ENCODE peak calls at places on chromosome 15, in nine cellular contexts. C, K, N, G, B, T, M, V and H are unnamed samples.

GRCh38 chr15:41254560-41254959 is 23.5 kb downstream of the CHP1 start:
- DNase-seq in T (no peak), V (no peak), B (no peak), G (no peak), K (no peak), N (no peak), M (no peak), C (no peak), H (no peak)

GRCh38 chr15:87620393-87620792 is 636.1 kb downstream of the NTRK3 start:
- DNase-seq in M (no peak), N (no peak), T (no peak), G (no peak), V (no peak), B (no peak), K (no peak), C (no peak), H (no peak)

GRCh38 chr15:85649372-85649771 is 145.4 kb downstream of the KLHL25 start:
- DNase-seq in V (no peak), T (no peak), N (peak), K (peak), M (no peak), C (no peak), G (peak), B (peak), H (no peak)

GRCh38 chr15:66815322-66815721 is 113.3 kb downstream of the SMAD6 start:
- DNase-seq in G (peak), N (no peak), B (peak), V (no peak), T (no peak), C (no peak), M (peak), K (peak), H (no peak)

GRCh38 chr15:88179562-88179961 is 77.0 kb downstream of the NTRK3 start:
- DNase-seq in G (no peak), N (no peak), V (no peak), B (no peak), M (no peak), T (no peak), K (no peak), C (no peak), H (no peak)

GRCh38 chr15:84864429-84864795 is 20.1 kb upstream of the SLC28A1 start:
- DNase-seq in C (no peak), K (no peak), T (no peak), B (no peak), M (no peak), V (no peak), N (no peak), G (no peak), H (no peak)

GRCh38 chr15:65862682-65863081 is 6.6 kb upstream of the RAB11A start:
- DNase-seq in K (peak), V (peak), N (peak), C (peak), G (peak), B (peak), M (no peak), T (no peak), H (peak)

GRCh38 chr15:69849232-69849610 is 248.5 kb downstream of the TLE3 start:
- DNase-seq in V (no peak), T (no peak), M (no peak), G (no peak), B (no peak), C (no peak), N (no peak), K (no peak), H (no peak)

GRCh38 chr15:76377217-76377616 is 40.6 kb downstream of the ISL2 start:
- DNase-seq in M (no peak), N (no peak), G (no peak), V (no peak), C (no peak), T (no peak), B (no peak), K (no peak), H (no peak)

GRCh38 chr15:72319985-72320671 is at the start of gene CELF6:
- DNase-seq in M (no peak), T (peak), V (peak), K (peak), B (peak), N (peak), C (peak), G (peak), H (peak)

GRCh38 chr15:41980654-41981323 is 8.4 kb upstream of the EHD4 start:
- DNase-seq in B (no peak), N (no peak), T (peak), C (no peak), V (no peak), K (no peak), G (no peak), M (no peak), H (no peak)

GRCh38 chr15:70566047-70566835 is 197.1 kb downstream of the UACA start:
- DNase-seq in V (no peak), G (no peak), N (peak), M (no peak), C (peak), B (peak), T (no peak), K (no peak), H (no peak)

GRCh38 chr15:74208496-74208895 is 5.9 kb upstream of the STRA6 start:
- DNase-seq in B (no peak), T (no peak), M (no peak), N (no peak), V (no peak), K (no peak), G (no peak), C (peak), H (no peak)

GRCh38 chr15:78290222-78290621 is 9.2 kb downstream of the SKIC8 start:
- DNase-seq in N (no peak), T (no peak), M (no peak), K (peak), C (no peak), G (no peak), B (no peak), V (no peak), H (no peak)

GRCh38 chr15:70099966-70100494 is 2.3 kb upstream of the TLE3 start:
- DNase-seq in K (no peak), G (no peak), N (peak), B (no peak), T (no peak), M (no peak), V (no peak), C (peak), H (no peak)

GRCh38 chr15:66108483-66109270 is 144.9 kb downstream of the MEGF11 start:
- DNase-seq in G (no peak), T (no peak), N (no peak), C (no peak), K (no peak), M (no peak), V (no peak), B (no peak), H (no peak)

GRCh38 chr15:70605606-70606410 is 157.6 kb downstream of the UACA start:
- DNase-seq in B (peak), V (no peak), C (peak), G (peak), K (no peak), T (no peak), M (no peak), N (peak), H (no peak)

GRCh38 chr15:62561572-62561970 is 396.5 kb upstream of the C2CD4B start:
- DNase-seq in M (no peak), N (no peak), T (no peak), K (no peak), B (no peak), V (no peak), C (peak), G (no peak), H (no peak)

GRCh38 chr15:85551221-85551832 is 170.9 kb downstream of the AKAP13 start:
- DNase-seq in V (no peak), G (peak), N (no peak), K (no peak), M (no peak), C (no peak), B (no peak), T (no peak), H (no peak)

GRCh38 chr15:42903388-42904324 is 16.9 kb downstream of the TTBK2 start:
- DNase-seq in C (no peak), V (no peak), B (no peak), G (no peak), K (no peak), T (no peak), N (no peak), M (no peak), H (no peak)

GRCh38 chr15:75207618-75208500 is 6.2 kb downstream of the C15orf39 start:
- DNase-seq in V (no peak), B (no peak), M (no peak), N (no peak), T (no peak), K (no peak), G (no peak), C (no peak), H (no peak)

DNA sequence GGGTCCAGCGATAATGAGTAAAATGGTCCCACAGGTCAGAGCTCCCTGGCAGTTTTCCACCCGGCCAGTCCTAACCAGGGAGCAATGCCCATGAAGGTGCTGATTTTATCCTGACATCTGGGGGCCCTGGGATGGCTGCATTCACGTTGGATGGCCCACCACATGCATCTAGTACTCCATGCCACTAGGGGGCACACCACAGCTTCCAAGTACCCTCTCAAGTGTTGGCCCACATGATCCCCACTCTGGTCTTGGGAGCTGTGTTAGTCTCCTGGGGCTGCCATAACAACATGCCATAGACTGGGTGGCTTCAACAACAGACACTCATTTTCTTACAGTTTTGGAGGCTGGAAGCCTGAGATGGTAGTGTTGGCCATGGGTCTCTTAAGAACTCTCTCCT is 225.5 kb downstream of the SLCO3A1 start:
- DNase-seq in B (no peak), M (no peak), V (peak), N (no peak), G (no peak), T (no peak), K (no peak), C (peak), H (no peak)
- TF ChIP-seq CTCF in B (peak), M (peak), V (peak), N (peak), G (peak), T (no peak), K (peak), C (peak), H (no peak)

DNA sequence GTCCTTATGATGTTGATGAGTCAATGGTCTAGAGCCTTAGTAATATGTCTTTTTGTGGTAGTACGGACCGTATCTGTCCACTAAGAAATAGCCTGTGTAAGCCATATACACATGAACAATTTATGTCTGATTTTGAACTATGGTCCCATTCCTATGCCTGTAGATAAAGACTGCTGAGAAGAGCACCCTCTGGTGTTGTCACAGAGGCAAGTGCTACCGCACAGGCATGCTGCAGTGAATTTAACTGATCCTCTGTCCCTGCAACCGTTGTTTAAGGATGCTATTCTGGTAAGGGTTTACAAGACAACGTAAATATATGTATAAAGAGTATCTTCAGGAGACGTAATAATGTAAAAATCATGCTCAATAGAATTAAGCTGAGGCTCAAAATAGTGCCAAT is 170.7 kb downstream of the UBE3A start:
- DNase-seq in M (no peak), K (peak), C (peak), G (no peak), V (no peak), N (no peak), T (no peak), B (no peak), H (no peak)
- TF ChIP-seq CTCF in M (no peak), K (peak), C (peak), G (no peak), V (no peak), N (no peak), T (no peak), B (no peak), H (no peak)

GRCh38 chr15:68794869-68795268 is 25.8 kb downstream of the ANP32A start:
- DNase-seq in V (no peak), M (no peak), K (no peak), G (no peak), N (no peak), B (no peak), T (no peak), C (no peak), H (no peak)
- TF ChIP-seq CTCF in V (no peak), M (no peak), K (peak), G (peak), N (no peak), B (no peak), T (no peak), C (no peak), H (no peak)

GRCh38 chr15:64651573-64652260 is 123.7 kb downstream of the RBPMS2 start:
- DNase-seq in V (no peak), C (peak), B (no peak), M (no peak), K (peak), T (no peak), N (no peak), G (no peak), H (peak)

GRCh38 chr15:64656508-64656907 is 118.9 kb downstream of the RBPMS2 start:
- DNase-seq in G (no peak), B (no peak), N (no peak), M (no peak), K (no peak), V (no peak), C (no peak), T (no peak), H (no peak)

DNA sequence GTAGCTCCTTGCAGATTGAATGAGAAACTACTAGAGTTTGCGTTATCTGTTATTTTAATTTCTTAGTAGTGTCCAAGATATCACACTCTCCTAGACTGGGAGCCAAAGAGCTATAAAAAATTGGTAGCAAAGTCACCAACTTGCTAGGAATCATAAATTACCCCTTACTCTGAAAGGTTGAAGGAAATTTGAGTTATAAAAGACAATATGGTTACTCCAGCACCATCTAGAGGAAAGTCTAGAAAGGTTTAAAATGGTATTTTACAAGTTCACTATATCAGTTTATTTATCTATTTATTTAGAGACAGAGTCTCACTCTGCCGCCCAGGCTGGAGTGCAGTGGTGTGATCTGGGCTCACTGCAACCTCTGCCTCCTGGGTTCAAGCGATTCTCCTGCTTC is 121.6 kb downstream of the RBPMS2 start:
- DNase-seq in V (no peak), K (no peak), G (peak), T (no peak), M (no peak), C (no peak), B (peak), N (no peak), H (no peak)
- TF ChIP-seq CTCF in V (no peak), K (peak), G (peak), T (no peak), M (peak), C (peak), B (peak), N (peak), H (peak)

DNA sequence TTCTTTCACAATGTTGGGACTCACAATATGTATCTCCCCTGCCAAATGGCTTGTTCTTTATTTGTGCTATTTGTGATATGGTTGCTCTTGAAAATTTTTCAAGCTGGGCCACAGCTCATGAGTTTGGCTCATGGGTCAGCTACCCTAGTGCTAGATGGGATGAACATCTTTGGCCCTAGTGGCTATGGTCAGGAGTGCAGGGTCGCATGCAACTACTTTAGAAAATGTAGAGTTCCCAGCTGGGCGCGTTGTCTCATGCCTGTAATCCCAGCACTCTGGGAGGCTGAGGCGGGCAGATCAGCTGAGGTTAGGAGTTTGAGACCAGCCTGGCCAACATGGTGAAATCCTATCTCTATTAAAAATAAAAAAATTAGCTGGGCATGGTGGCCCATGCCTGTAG is 55.8 kb downstream of the POLR2M start:
- DNase-seq in T (no peak), B (no peak), V (no peak), K (no peak), G (no peak), C (peak), N (no peak), M (no peak), H (no peak)
- TF ChIP-seq CTCF in T (no peak), B (peak), V (peak), K (peak), G (peak), C (peak), N (no peak), M (no peak), H (no peak)

DNA sequence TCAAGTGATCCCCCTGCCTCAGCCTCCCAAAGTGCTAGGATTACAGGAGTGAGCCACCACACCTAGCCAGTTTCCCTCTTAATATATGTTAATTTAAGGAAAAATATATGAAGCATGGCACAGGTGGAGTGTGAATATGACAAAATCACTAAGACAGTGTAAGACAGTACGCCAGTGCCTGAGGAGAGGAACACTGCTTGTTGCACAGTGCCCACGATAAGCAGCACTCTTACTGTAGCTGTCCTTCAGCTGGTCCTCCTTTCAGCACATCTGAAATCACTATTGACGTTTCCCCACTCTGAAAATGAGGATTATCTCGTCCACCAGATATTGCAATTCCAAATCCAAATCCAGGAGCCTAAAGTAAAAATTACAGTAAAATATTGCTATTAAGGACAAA is 49.3 kb downstream of the TJP1 start:
- DNase-seq in V (no peak), G (no peak), C (no peak), T (no peak), N (no peak), K (no peak), B (no peak), M (no peak), H (no peak)
- TF ChIP-seq CTCF in V (no peak), G (no peak), C (no peak), T (no peak), N (no peak), K (no peak), B (no peak), M (no peak), H (no peak)

GRCh38 chr15:49282366-49282765 is 112.3 kb downstream of the GALK2 start:
- DNase-seq in B (peak), M (peak), V (no peak), G (peak), T (no peak), C (no peak), N (no peak), K (no peak), H (no peak)

GRCh38 chr15:49273734-49274318 is 103.8 kb downstream of the GALK2 start:
- DNase-seq in M (no peak), K (peak), C (no peak), G (peak), V (no peak), N (no peak), T (no peak), B (no peak), H (no peak)

DNA sequence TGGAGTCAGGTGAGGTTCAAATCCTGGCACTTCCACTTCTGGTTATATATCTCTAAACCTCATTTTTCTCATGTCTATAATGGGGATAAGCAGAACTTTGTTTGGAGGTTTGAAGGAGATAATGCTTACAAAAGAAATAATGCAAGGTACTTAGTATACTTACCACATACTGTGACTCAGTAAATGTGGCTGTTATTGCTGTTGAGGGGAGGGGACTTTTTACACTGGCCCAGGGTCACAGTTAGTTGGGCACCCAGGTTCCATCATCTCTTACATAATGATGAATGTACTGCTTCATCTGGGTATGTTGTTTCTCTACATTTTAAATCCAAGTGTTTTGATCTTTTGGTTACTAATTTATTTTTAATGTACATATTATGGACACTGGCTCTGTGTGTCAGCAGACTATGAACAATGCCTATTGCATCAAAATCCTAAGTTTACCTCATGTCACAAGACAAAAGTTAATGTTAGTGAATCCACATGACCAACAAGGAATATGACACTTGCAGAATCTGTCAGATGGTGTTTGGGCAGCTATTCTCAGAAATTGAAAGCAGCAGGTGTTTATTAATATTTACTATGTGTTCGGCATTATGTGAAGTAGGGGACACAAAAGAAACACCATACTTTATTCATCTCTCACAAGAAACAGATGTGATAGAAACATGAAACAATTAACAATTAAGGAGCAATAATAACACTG is 109.6 kb downstream of the GALK2 start:
- DNase-seq in C (no peak), T (no peak), V (no peak), B (no peak), N (no peak), M (no peak), G (no peak), K (peak), H (no peak)
- TF ChIP-seq CTCF in C (no peak), T (no peak), V (no peak), B (no peak), N (no peak), M (no peak), G (no peak), K (no peak), H (no peak)